ENCODE peak calls at places on chromosomes 2 and 18, in four cellular contexts. One of them, this sample, is unnamed.

GRCh38 chr18:78561757-78562445 is 417.7 kb upstream of the SALL3 start:
- DNase-seq in NCI-H1105: no peak
- DNase-seq in GM12892: no peak
- DNase-seq in GM20000: no peak
- DNase-seq in this sample: no peak

GRCh38 chr2:58291726-58292430 is 50.8 kb upstream of the FANCL start:
- DNase-seq in NCI-H1105: peak; percentile 9
- DNase-seq in GM12892: no peak
- DNase-seq in GM20000: no peak
- DNase-seq in this sample: no peak

GRCh38 chr2:103792039-103792438 is 1030.2 kb downstream of the TMEM182 start:
- DNase-seq in NCI-H1105: no peak
- DNase-seq in GM12892: no peak
- DNase-seq in GM20000: no peak
- DNase-seq in this sample: no peak

GRCh38 chr2:148907085-148907785 is 32.2 kb downstream of the KIF5C start:
- DNase-seq in NCI-H1105: no peak
- DNase-seq in GM12892: no peak
- DNase-seq in GM20000: no peak
- DNase-seq in this sample: no peak

GRCh38 chr2:3034856-3035255 is 342.8 kb downstream of the EIPR1 start:
- DNase-seq in NCI-H1105: no peak
- DNase-seq in GM12892: no peak
- DNase-seq in GM20000: no peak
- DNase-seq in this sample: no peak

GRCh38 chr18:65946777-65947176 is 196.0 kb downstream of the CDH7 start:
- DNase-seq in NCI-H1105: no peak
- DNase-seq in GM12892: no peak
- DNase-seq in GM20000: no peak
- DNase-seq in this sample: no peak

GRCh38 chr2:204127238-204127637 is 190.7 kb downstream of the ICOS start:
- DNase-seq in NCI-H1105: no peak
- DNase-seq in GM12892: no peak
- DNase-seq in GM20000: no peak
- DNase-seq in this sample: no peak

GRCh38 chr2:172270278-172271079 is 156.9 kb upstream of the ITGA6 start:
- DNase-seq in NCI-H1105: peak; percentile 3
- DNase-seq in GM12892: no peak
- DNase-seq in GM20000: no peak
- DNase-seq in this sample: no peak